ENCODE peak calls at places on chromosomes 3 and 15, in nine cellular contexts. J, W, U, O, N, P, C, K and I are unnamed samples.
A peak's percentile ranks its signal among the peaks of the same experiment; 100 is the strongest.

GRCh38 chr3:160260587-160261270 is 35.5 kb downstream of the C3orf80 start:
- DNase-seq in J (no peak), U (no peak), O (no peak), C (no peak), W (no peak), P (no peak), K (no peak), N (no peak), I (no peak)

GRCh38 chr15:71549697-71550096 is 260.7 kb upstream of the NR2E3 start:
- DNase-seq in W (no peak), U (no peak), K (no peak), P (no peak), N (no peak), O (no peak), J (no peak), C (no peak), I (no peak)

GRCh38 chr3:120151796-120152195 is 57.5 kb upstream of the GSK3B start:
- DNase-seq in U (no peak), J (no peak), W (no peak), K (no peak), N (no peak), C (no peak), O (no peak), P (no peak), I (no peak)

GRCh38 chr3:5494913-5495519 is 307.5 kb downstream of the EDEM1 start:
- DNase-seq in O (no peak), J (no peak), N (no peak), P (no peak), K (no peak), C (no peak), U (no peak), W (no peak), I (no peak)

GRCh38 chr15:82850731-82851130 is 41.3 kb downstream of the WHAMM start:
- DNase-seq in P (no peak), O (no peak), J (no peak), U (no peak), N (no peak), K (no peak), C (no peak), W (no peak), I (no peak)

GRCh38 chr3:69444980-69445379 is 59.1 kb upstream of the FRMD4B start:
- DNase-seq in C (no peak), K (no peak), W (no peak), J (no peak), P (no peak), N (no peak), O (no peak), U (no peak), I (no peak)

GRCh38 chr3:107430214-107431047 is 53.2 kb downstream of the CCDC54 start:
- DNase-seq in U (no peak), P (peak; percentile 11), C (no peak), J (peak; percentile 4), K (peak; percentile 18), N (no peak), W (no peak), O (no peak), I (no peak)

GRCh38 chr3:12148183-12148940 is 10.3 kb downstream of the TIMP4 start:
- DNase-seq in J (no peak), C (no peak), K (no peak), O (no peak), N (no peak), P (no peak), U (no peak), W (no peak), I (no peak)

GRCh38 chr15:60095711-60096110 is 91.6 kb downstream of the FOXB1 start:
- DNase-seq in J (no peak), N (no peak), K (no peak), C (no peak), O (no peak), W (no peak), P (no peak), U (no peak), I (no peak)

GRCh38 chr3:101978348-101978747 is 129.0 kb downstream of the NFKBIZ start:
- DNase-seq in W (no peak), K (no peak), O (no peak), C (no peak), N (no peak), J (no peak), P (no peak), U (no peak), I (no peak)

GRCh38 chr3:113054552-113054951 is 63.8 kb downstream of the GTPBP8 start:
- DNase-seq in K (no peak), C (no peak), J (no peak), N (no peak), U (no peak), P (no peak), W (no peak), O (no peak), I (no peak)

GRCh38 chr3:172708905-172709775 is 1.7 kb downstream of the NCEH1 start:
- DNase-seq in U (no peak), J (no peak), P (no peak), N (no peak), O (no peak), C (no peak), K (no peak), W (no peak), I (no peak)

GRCh38 chr3:149479621-149480325 is 5.3 kb downstream of the TM4SF4 start:
- DNase-seq in U (no peak), C (no peak), O (no peak), W (no peak), N (no peak), J (no peak), P (peak; percentile 50), K (peak; percentile 9), I (no peak)

GRCh38 chr3:42179110-42179725 is 86.8 kb downstream of the CCK start:
- DNase-seq in J (no peak), P (peak; percentile 51), N (no peak), C (no peak), U (peak; percentile 23), O (no peak), W (peak; percentile 78), K (peak; percentile 70), I (no peak)

GRCh38 chr3:174202561-174202960 is 656.6 kb upstream of the NAALADL2 start:
- DNase-seq in K (no peak), O (no peak), P (no peak), N (no peak), C (no peak), J (no peak), U (no peak), W (no peak), I (no peak)

GRCh38 chr15:58865420-58865880 is 68.0 kb downstream of the SLTM start:
- DNase-seq in N (no peak), P (no peak), J (no peak), C (no peak), W (no peak), O (no peak), K (peak; percentile 30), U (no peak), I (no peak)

GRCh38 chr3:122100591-122101491 is 45.7 kb downstream of the CD86 start:
- DNase-seq in W (peak; percentile 12), K (peak; percentile 6), U (no peak), J (no peak), P (no peak), O (no peak), C (no peak), N (no peak), I (no peak)

GRCh38 chr15:63066302-63066701 is 23.8 kb downstream of the TPM1 start:
- DNase-seq in C (no peak), P (no peak), U (no peak), W (no peak), J (no peak), N (no peak), K (no peak), O (no peak), I (no peak)

GRCh38 chr15:31264534-31265089 is 62.0 kb upstream of the KLF13 start:
- DNase-seq in K (no peak), C (no peak), J (no peak), P (no peak), O (no peak), U (no peak), N (no peak), W (no peak), I (no peak)

GRCh38 chr3:9183811-9184463 is 65.5 kb downstream of the SRGAP3 start:
- DNase-seq in P (no peak), K (peak; percentile 89), C (peak; percentile 29), W (no peak), O (no peak), U (peak; percentile 62), N (no peak), J (no peak), I (peak; percentile 51)

GRCh38 chr3:170909129-170909903 is 879 bp upstream of the EIF5A2 start:
- DNase-seq in C (no peak), W (peak; percentile 33), N (no peak), P (peak; percentile 30), O (no peak), K (no peak), J (no peak), U (no peak), I (no peak)

GRCh38 chr15:35013370-35013769 is 25.3 kb upstream of the ZNF770 start:
- DNase-seq in K (no peak), N (no peak), O (no peak), W (no peak), U (no peak), P (no peak), C (no peak), J (no peak), I (no peak)

GRCh38 chr3:52210550-52211046 is 12.6 kb downstream of the ALAS1 start:
- DNase-seq in N (no peak), W (no peak), U (no peak), C (no peak), K (no peak), J (no peak), P (no peak), O (no peak), I (no peak)

GRCh38 chr15:76177491-76178040 is 117.8 kb downstream of the TMEM266 start:
- DNase-seq in U (no peak), J (no peak), W (peak; percentile 50), O (no peak), N (no peak), K (no peak), C (no peak), P (peak; percentile 18), I (no peak)

GRCh38 chr15:67776600-67776999 is 48.7 kb upstream of the SKOR1 start:
- DNase-seq in C (no peak), J (no peak), W (peak; percentile 21), K (no peak), P (no peak), O (no peak), U (no peak), N (no peak), I (no peak)

GRCh38 chr3:114879059-114880031 is 267.7 kb downstream of the ZBTB20 start:
- DNase-seq in U (no peak), K (no peak), N (no peak), O (no peak), W (peak; percentile 4), P (no peak), J (no peak), C (no peak), I (no peak)

GRCh38 chr3:148866261-148866660 is 1.2 kb downstream of the CPA3 start:
- DNase-seq in P (no peak), C (no peak), U (no peak), K (no peak), O (no peak), W (peak; percentile 13), J (no peak), N (no peak), I (no peak)

GRCh38 chr3:66200147-66200546 is 20.7 kb upstream of the SLC25A26 start:
- DNase-seq in N (no peak), J (no peak), U (no peak), C (no peak), W (no peak), O (no peak), K (peak; percentile 33), P (no peak), I (no peak)

GRCh38 chr15:35530698-35531097 is 15.3 kb downstream of the DPH6 start:
- DNase-seq in P (no peak), U (no peak), W (no peak), C (no peak), O (no peak), J (no peak), N (no peak), K (no peak), I (no peak)

GRCh38 chr3:88912294-88913014 is 195.0 kb upstream of the EPHA3 start:
- DNase-seq in N (no peak), K (peak; percentile 79), P (no peak), J (no peak), W (no peak), O (no peak), U (no peak), C (no peak), I (peak; percentile 19)

GRCh38 chr3:129078510-129078909 is 17.9 kb downstream of the GP9 start:
- DNase-seq in C (no peak), P (no peak), J (no peak), U (no peak), O (no peak), K (no peak), W (no peak), N (no peak), I (no peak)